ENCODE peak calls at places on chromosomes 1 and 21, in nine cellular contexts. One of them, this sample, is unnamed.

GRCh38 chr1:234509457-234510328 is 30.7 kb upstream of the TARBP1 start:
- DNase-seq in heart right ventricle: no peak
- DNase-seq in brain microvascular endothelial cell: no peak
- DNase-seq in fibroblast of mammary gland: peak; percentile 58
- DNase-seq in upper lobe of right lung: no peak
- DNase-seq in breast epithelium: no peak
- DNase-seq in GM12865: no peak
- DNase-seq in neural progenitor cell: no peak
- DNase-seq in colonic mucosa: no peak
- DNase-seq in this sample: no peak

GRCh38 chr1:204192589-204193352 is 3.5 kb downstream of the KISS1 start:
- DNase-seq in heart right ventricle: no peak
- DNase-seq in brain microvascular endothelial cell: no peak
- DNase-seq in fibroblast of mammary gland: no peak
- DNase-seq in upper lobe of right lung: no peak
- DNase-seq in breast epithelium: peak; percentile 80
- DNase-seq in GM12865: no peak
- DNase-seq in neural progenitor cell: no peak
- DNase-seq in colonic mucosa: no peak
- DNase-seq in this sample: no peak

GRCh38 chr1:177922209-177922608 is 47.6 kb downstream of the SEC16B start:
- DNase-seq in heart right ventricle: no peak
- DNase-seq in brain microvascular endothelial cell: no peak
- DNase-seq in fibroblast of mammary gland: no peak
- DNase-seq in upper lobe of right lung: no peak
- DNase-seq in breast epithelium: no peak
- DNase-seq in GM12865: peak; percentile 8
- DNase-seq in neural progenitor cell: no peak
- DNase-seq in colonic mucosa: no peak
- DNase-seq in this sample: no peak

GRCh38 chr1:33298623-33299277 is 22.1 kb downstream of the A3GALT2 start:
- DNase-seq in heart right ventricle: peak; percentile 81
- DNase-seq in brain microvascular endothelial cell: peak; percentile 51
- DNase-seq in fibroblast of mammary gland: peak; percentile 67
- DNase-seq in upper lobe of right lung: peak; percentile 88
- DNase-seq in breast epithelium: no peak
- DNase-seq in GM12865: peak; percentile 74
- DNase-seq in neural progenitor cell: peak; percentile 79
- DNase-seq in colonic mucosa: peak; percentile 67
- DNase-seq in this sample: peak; percentile 16

GRCh38 chr1:202553560-202554038 is 156.7 kb downstream of the SYT2 start:
- DNase-seq in heart right ventricle: no peak
- DNase-seq in brain microvascular endothelial cell: peak; percentile 92
- DNase-seq in fibroblast of mammary gland: peak; percentile 79
- DNase-seq in upper lobe of right lung: no peak
- DNase-seq in breast epithelium: no peak
- DNase-seq in GM12865: peak; percentile 44
- DNase-seq in neural progenitor cell: no peak
- DNase-seq in colonic mucosa: no peak
- DNase-seq in this sample: no peak

GRCh38 chr1:20368866-20369545 is 78.3 kb downstream of the VWA5B1 start:
- DNase-seq in heart right ventricle: no peak
- DNase-seq in brain microvascular endothelial cell: no peak
- DNase-seq in fibroblast of mammary gland: no peak
- DNase-seq in upper lobe of right lung: no peak
- DNase-seq in breast epithelium: no peak
- DNase-seq in GM12865: no peak
- DNase-seq in neural progenitor cell: no peak
- DNase-seq in colonic mucosa: no peak
- DNase-seq in this sample: no peak

GRCh38 chr1:156281281-156282142 is 1.1 kb downstream of the SMG5 start:
- DNase-seq in heart right ventricle: peak; percentile 65
- DNase-seq in brain microvascular endothelial cell: peak; percentile 56
- DNase-seq in fibroblast of mammary gland: peak; percentile 57
- DNase-seq in upper lobe of right lung: no peak
- DNase-seq in breast epithelium: no peak
- DNase-seq in GM12865: peak; percentile 75
- DNase-seq in neural progenitor cell: peak; percentile 30
- DNase-seq in colonic mucosa: no peak
- DNase-seq in this sample: no peak

GRCh38 chr1:179545316-179545715 is 30.4 kb downstream of the NPHS2 start:
- DNase-seq in heart right ventricle: no peak
- DNase-seq in brain microvascular endothelial cell: no peak
- DNase-seq in fibroblast of mammary gland: no peak
- DNase-seq in upper lobe of right lung: no peak
- DNase-seq in breast epithelium: no peak
- DNase-seq in GM12865: no peak
- DNase-seq in neural progenitor cell: no peak
- DNase-seq in colonic mucosa: no peak
- DNase-seq in this sample: no peak

GRCh38 chr1:98210064-98210463 is 289.2 kb upstream of the DPYD start:
- DNase-seq in heart right ventricle: no peak
- DNase-seq in brain microvascular endothelial cell: peak; percentile 88
- DNase-seq in fibroblast of mammary gland: peak; percentile 58
- DNase-seq in upper lobe of right lung: no peak
- DNase-seq in breast epithelium: no peak
- DNase-seq in GM12865: no peak
- DNase-seq in neural progenitor cell: peak; percentile 44
- DNase-seq in colonic mucosa: no peak
- DNase-seq in this sample: peak; percentile 89

GRCh38 chr21:43302769-43303168 is 124.2 kb downstream of the SIK1 start:
- DNase-seq in heart right ventricle: no peak
- DNase-seq in brain microvascular endothelial cell: no peak
- DNase-seq in fibroblast of mammary gland: no peak
- DNase-seq in upper lobe of right lung: peak; percentile 42
- DNase-seq in breast epithelium: no peak
- DNase-seq in GM12865: no peak
- DNase-seq in neural progenitor cell: no peak
- DNase-seq in colonic mucosa: no peak
- DNase-seq in this sample: no peak

GRCh38 chr1:234848972-234849641 is 239.1 kb upstream of the IRF2BP2 start:
- DNase-seq in heart right ventricle: no peak
- DNase-seq in brain microvascular endothelial cell: peak; percentile 75
- DNase-seq in fibroblast of mammary gland: peak; percentile 74
- DNase-seq in upper lobe of right lung: no peak
- DNase-seq in breast epithelium: no peak
- DNase-seq in GM12865: no peak
- DNase-seq in neural progenitor cell: no peak
- DNase-seq in colonic mucosa: no peak
- DNase-seq in this sample: peak; percentile 97

GRCh38 chr1:223716302-223716862 is 4.0 kb downstream of the CAPN2 start:
- DNase-seq in heart right ventricle: no peak
- DNase-seq in brain microvascular endothelial cell: no peak
- DNase-seq in fibroblast of mammary gland: no peak
- DNase-seq in upper lobe of right lung: no peak
- DNase-seq in breast epithelium: no peak
- DNase-seq in GM12865: peak; percentile 86
- DNase-seq in neural progenitor cell: no peak
- DNase-seq in colonic mucosa: no peak
- DNase-seq in this sample: no peak

DNA sequence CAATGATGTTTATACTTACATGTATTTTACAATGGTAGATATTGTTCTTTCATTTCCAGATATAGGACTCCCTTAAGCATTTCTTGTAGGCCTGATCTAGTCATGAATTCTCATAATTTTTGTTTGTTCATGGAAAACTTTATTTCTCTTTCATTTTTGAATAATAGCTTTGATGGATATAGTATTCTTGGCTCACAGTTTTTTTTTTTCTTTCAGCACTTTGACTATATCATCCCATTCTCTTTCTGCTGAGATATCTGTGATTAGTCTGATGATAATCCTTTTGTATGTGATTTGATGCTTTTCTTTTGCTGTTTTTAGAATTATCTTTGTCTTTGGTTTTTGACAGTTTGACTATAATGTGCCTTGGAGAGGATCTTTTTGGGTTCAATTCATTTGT is 24.1 kb upstream of the CHODL start:
- DNase-seq in heart right ventricle: no peak
- DNase-seq in brain microvascular endothelial cell: no peak
- DNase-seq in fibroblast of mammary gland: no peak
- DNase-seq in upper lobe of right lung: no peak
- DNase-seq in breast epithelium: no peak
- DNase-seq in GM12865: no peak
- DNase-seq in neural progenitor cell: no peak
- DNase-seq in colonic mucosa: no peak
- DNase-seq in this sample: no peak
- TF ChIP-seq CTCF in heart right ventricle: no peak
- TF ChIP-seq CTCF in brain microvascular endothelial cell: no peak
- TF ChIP-seq CTCF in fibroblast of mammary gland: no peak
- TF ChIP-seq CTCF in upper lobe of right lung: no peak
- TF ChIP-seq CTCF in breast epithelium: no peak
- TF ChIP-seq CTCF in GM12865: no peak
- TF ChIP-seq CTCF in neural progenitor cell: no peak
- TF ChIP-seq CTCF in colonic mucosa: no peak
- TF ChIP-seq CTCF in this sample: no peak

DNA sequence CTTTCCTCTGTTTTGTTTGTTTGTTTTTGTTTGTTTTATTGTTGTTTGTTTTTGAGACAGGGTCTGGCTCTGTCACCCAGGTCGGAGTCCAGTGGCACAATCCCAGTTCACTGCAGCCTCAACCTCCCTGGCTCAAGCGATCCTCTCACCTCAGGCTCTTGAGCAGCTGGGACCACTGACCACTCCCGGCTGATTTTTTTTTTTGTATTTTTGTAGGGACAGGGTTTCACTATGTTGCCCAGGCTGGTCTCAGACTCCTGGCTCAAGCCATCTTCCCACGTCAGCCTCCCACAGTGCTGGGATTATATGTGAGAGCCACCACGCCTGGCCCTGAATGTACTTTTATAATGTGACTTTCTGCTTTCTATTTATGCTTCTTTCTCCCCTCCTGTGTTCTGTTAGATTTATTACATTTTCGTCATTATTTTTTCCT is 5.0 kb upstream of the CALML6 start:
- DNase-seq in heart right ventricle: no peak
- DNase-seq in brain microvascular endothelial cell: no peak
- DNase-seq in fibroblast of mammary gland: no peak
- DNase-seq in upper lobe of right lung: no peak
- DNase-seq in breast epithelium: no peak
- DNase-seq in GM12865: no peak
- DNase-seq in neural progenitor cell: no peak
- DNase-seq in colonic mucosa: no peak
- DNase-seq in this sample: no peak
- H3K4me3 ChIP-seq in heart right ventricle: no peak overlapping the region
- H3K4me3 ChIP-seq in brain microvascular endothelial cell: peak overlapping the region; percentile 57
- H3K4me3 ChIP-seq in fibroblast of mammary gland: peak overlapping the region; percentile 52
- H3K4me3 ChIP-seq in upper lobe of right lung: peak overlapping the region; percentile 71
- H3K4me3 ChIP-seq in breast epithelium: peak overlapping the region; percentile 59
- H3K4me3 ChIP-seq in GM12865: peak overlapping the region; percentile 50
- H3K4me3 ChIP-seq in neural progenitor cell: peak overlapping the region; percentile 77
- H3K4me3 ChIP-seq in colonic mucosa: no peak overlapping the region
- H3K4me3 ChIP-seq in this sample: peak overlapping the region; percentile 59

GRCh38 chr1:47996060-47996405 is 1.2 kb downstream of the TRABD2B start:
- DNase-seq in heart right ventricle: no peak
- DNase-seq in brain microvascular endothelial cell: no peak
- DNase-seq in fibroblast of mammary gland: no peak
- DNase-seq in upper lobe of right lung: no peak
- DNase-seq in breast epithelium: no peak
- DNase-seq in GM12865: no peak
- DNase-seq in neural progenitor cell: no peak
- DNase-seq in colonic mucosa: no peak
- DNase-seq in this sample: no peak

GRCh38 chr1:47999097-47999496 is 1.9 kb upstream of the TRABD2B start:
- DNase-seq in heart right ventricle: no peak
- DNase-seq in brain microvascular endothelial cell: no peak
- DNase-seq in fibroblast of mammary gland: no peak
- DNase-seq in upper lobe of right lung: no peak
- DNase-seq in breast epithelium: no peak
- DNase-seq in GM12865: no peak
- DNase-seq in neural progenitor cell: no peak
- DNase-seq in colonic mucosa: no peak
- DNase-seq in this sample: no peak

GRCh38 chr1:47998396-47998990 is 1.3 kb upstream of the TRABD2B start:
- DNase-seq in heart right ventricle: no peak
- DNase-seq in brain microvascular endothelial cell: no peak
- DNase-seq in fibroblast of mammary gland: no peak
- DNase-seq in upper lobe of right lung: no peak
- DNase-seq in breast epithelium: no peak
- DNase-seq in GM12865: no peak
- DNase-seq in neural progenitor cell: no peak
- DNase-seq in colonic mucosa: no peak
- DNase-seq in this sample: no peak

GRCh38 chr1:47996406-47997226 is 569 bp downstream of the TRABD2B start:
- DNase-seq in heart right ventricle: peak; percentile 28
- DNase-seq in brain microvascular endothelial cell: no peak
- DNase-seq in fibroblast of mammary gland: no peak
- DNase-seq in upper lobe of right lung: no peak
- DNase-seq in breast epithelium: no peak
- DNase-seq in GM12865: no peak
- DNase-seq in neural progenitor cell: peak; percentile 58
- DNase-seq in colonic mucosa: no peak
- DNase-seq in this sample: no peak

GRCh38 chr1:47997289-47998200 is at the start of gene TRABD2B:
- DNase-seq in heart right ventricle: peak; percentile 84
- DNase-seq in brain microvascular endothelial cell: no peak
- DNase-seq in fibroblast of mammary gland: peak; percentile 65
- DNase-seq in upper lobe of right lung: peak; percentile 89
- DNase-seq in breast epithelium: peak; percentile 81
- DNase-seq in GM12865: peak; percentile 66
- DNase-seq in neural progenitor cell: peak; percentile 91
- DNase-seq in colonic mucosa: peak; percentile 79
- DNase-seq in this sample: peak; percentile 27
- TF ChIP-seq CTCF in heart right ventricle: peak; percentile 96
- TF ChIP-seq CTCF in brain microvascular endothelial cell: peak; percentile 74
- TF ChIP-seq CTCF in fibroblast of mammary gland: peak; percentile 49
- TF ChIP-seq CTCF in upper lobe of right lung: peak; percentile 93
- TF ChIP-seq CTCF in breast epithelium: peak; percentile 94
- TF ChIP-seq CTCF in GM12865: peak; percentile 97
- TF ChIP-seq CTCF in neural progenitor cell: peak; percentile 97
- TF ChIP-seq CTCF in colonic mucosa: peak; percentile 86
- TF ChIP-seq CTCF in this sample: peak; percentile 98

GRCh38 chr21:33018707-33019455 is 6.9 kb upstream of the OLIG2 start:
- DNase-seq in heart right ventricle: no peak
- DNase-seq in brain microvascular endothelial cell: no peak
- DNase-seq in fibroblast of mammary gland: no peak
- DNase-seq in upper lobe of right lung: no peak
- DNase-seq in breast epithelium: no peak
- DNase-seq in GM12865: no peak
- DNase-seq in neural progenitor cell: no peak
- DNase-seq in colonic mucosa: no peak
- DNase-seq in this sample: no peak

GRCh38 chr21:33020558-33021100 is 5.1 kb upstream of the OLIG2 start:
- DNase-seq in heart right ventricle: no peak
- DNase-seq in brain microvascular endothelial cell: no peak
- DNase-seq in fibroblast of mammary gland: no peak
- DNase-seq in upper lobe of right lung: no peak
- DNase-seq in breast epithelium: no peak
- DNase-seq in GM12865: no peak
- DNase-seq in neural progenitor cell: no peak
- DNase-seq in colonic mucosa: no peak
- DNase-seq in this sample: no peak

GRCh38 chr21:33019885-33020557 is 5.7 kb upstream of the OLIG2 start:
- DNase-seq in heart right ventricle: no peak
- DNase-seq in brain microvascular endothelial cell: no peak
- DNase-seq in fibroblast of mammary gland: no peak
- DNase-seq in upper lobe of right lung: no peak
- DNase-seq in breast epithelium: no peak
- DNase-seq in GM12865: no peak
- DNase-seq in neural progenitor cell: peak; percentile 72
- DNase-seq in colonic mucosa: no peak
- DNase-seq in this sample: no peak

GRCh38 chr21:33021150-33021549 is 4.6 kb upstream of the OLIG2 start:
- DNase-seq in heart right ventricle: no peak
- DNase-seq in brain microvascular endothelial cell: no peak
- DNase-seq in fibroblast of mammary gland: no peak
- DNase-seq in upper lobe of right lung: no peak
- DNase-seq in breast epithelium: no peak
- DNase-seq in GM12865: no peak
- DNase-seq in neural progenitor cell: no peak
- DNase-seq in colonic mucosa: no peak
- DNase-seq in this sample: no peak

GRCh38 chr21:33019516-33019884 is 6.2 kb upstream of the OLIG2 start:
- DNase-seq in heart right ventricle: no peak
- DNase-seq in brain microvascular endothelial cell: no peak
- DNase-seq in fibroblast of mammary gland: no peak
- DNase-seq in upper lobe of right lung: no peak
- DNase-seq in breast epithelium: no peak
- DNase-seq in GM12865: no peak
- DNase-seq in neural progenitor cell: no peak
- DNase-seq in colonic mucosa: no peak
- DNase-seq in this sample: no peak
- H3K4me3 ChIP-seq in heart right ventricle: no peak overlapping the region
- H3K4me3 ChIP-seq in brain microvascular endothelial cell: no peak overlapping the region
- H3K4me3 ChIP-seq in fibroblast of mammary gland: no peak overlapping the region
- H3K4me3 ChIP-seq in upper lobe of right lung: no peak overlapping the region
- H3K4me3 ChIP-seq in breast epithelium: no peak overlapping the region
- H3K4me3 ChIP-seq in GM12865: no peak overlapping the region
- H3K4me3 ChIP-seq in neural progenitor cell: peak overlapping the region; percentile 53
- H3K4me3 ChIP-seq in colonic mucosa: no peak overlapping the region
- H3K4me3 ChIP-seq in this sample: no peak overlapping the region